ENCODE peak calls at places on chromosomes 2 and 18, in five cellular contexts. One of them, this sample, is unnamed.

GRCh38 chr2:233033672-233034071 is 1.2 kb downstream of the NEU2 start:
- DNase-seq in GM10248: no peak
- DNase-seq in A549: no peak
- DNase-seq in cardiac fibroblast: no peak
- DNase-seq in CD4-positive, alpha-beta T cell: no peak
- DNase-seq in this sample: no peak

GRCh38 chr2:239009001-239009961 is 161.4 kb downstream of the TWIST2 start:
- DNase-seq in GM10248: no peak
- DNase-seq in cardiac fibroblast: no peak
- DNase-seq in A549: no peak
- DNase-seq in CD4-positive, alpha-beta T cell: no peak
- DNase-seq in this sample: no peak

GRCh38 chr18:21191596-21192307 is 50.3 kb upstream of the GREB1L start:
- DNase-seq in GM10248: no peak
- DNase-seq in A549: peak; percentile 67
- DNase-seq in cardiac fibroblast: peak; percentile 66
- DNase-seq in CD4-positive, alpha-beta T cell: no peak
- DNase-seq in this sample: no peak

GRCh38 chr2:1936411-1936980 is 192.2 kb upstream of the PXDN start:
- DNase-seq in CD4-positive, alpha-beta T cell: no peak
- DNase-seq in cardiac fibroblast: no peak
- DNase-seq in GM10248: no peak
- DNase-seq in A549: no peak
- DNase-seq in this sample: no peak

GRCh38 chr2:64354857-64355680 is 98.9 kb upstream of the LGALSL start:
- DNase-seq in CD4-positive, alpha-beta T cell: no peak
- DNase-seq in A549: peak; percentile 70
- DNase-seq in GM10248: no peak
- DNase-seq in cardiac fibroblast: peak; percentile 62
- DNase-seq in this sample: no peak

GRCh38 chr2:189179607-189179979 is at the start of gene COL5A2:
- DNase-seq in GM10248: no peak
- DNase-seq in cardiac fibroblast: peak; percentile 96
- DNase-seq in CD4-positive, alpha-beta T cell: no peak
- DNase-seq in A549: peak; percentile 86
- DNase-seq in this sample: no peak

GRCh38 chr2:229193281-229193680 is 77.8 kb downstream of the PID1 start:
- DNase-seq in CD4-positive, alpha-beta T cell: no peak
- DNase-seq in A549: no peak
- DNase-seq in cardiac fibroblast: no peak
- DNase-seq in GM10248: no peak
- DNase-seq in this sample: no peak

GRCh38 chr2:158741631-158742030 is 53.5 kb upstream of the DAPL1 start:
- DNase-seq in CD4-positive, alpha-beta T cell: no peak
- DNase-seq in A549: no peak
- DNase-seq in cardiac fibroblast: no peak
- DNase-seq in GM10248: no peak
- DNase-seq in this sample: no peak

GRCh38 chr2:111054791-111055627 is 65.7 kb upstream of the BCL2L11 start:
- DNase-seq in cardiac fibroblast: no peak
- DNase-seq in GM10248: peak; percentile 80
- DNase-seq in CD4-positive, alpha-beta T cell: no peak
- DNase-seq in A549: no peak
- DNase-seq in this sample: peak; percentile 77

GRCh38 chr2:189297446-189297845 is 117.9 kb upstream of the COL5A2 start:
- DNase-seq in CD4-positive, alpha-beta T cell: no peak
- DNase-seq in A549: no peak
- DNase-seq in cardiac fibroblast: peak; percentile 70
- DNase-seq in GM10248: no peak
- DNase-seq in this sample: no peak

GRCh38 chr2:202114798-202115197 is 41.7 kb downstream of the KIAA2012 start:
- DNase-seq in A549: no peak
- DNase-seq in GM10248: no peak
- DNase-seq in CD4-positive, alpha-beta T cell: no peak
- DNase-seq in cardiac fibroblast: peak; percentile 25
- DNase-seq in this sample: no peak

GRCh38 chr18:46399276-46399675 is 257.7 kb downstream of the LOXHD1 start:
- DNase-seq in GM10248: no peak
- DNase-seq in cardiac fibroblast: no peak
- DNase-seq in CD4-positive, alpha-beta T cell: no peak
- DNase-seq in A549: no peak
- DNase-seq in this sample: no peak

GRCh38 chr18:67133669-67134068 is 382.9 kb downstream of the DSEL start:
- DNase-seq in cardiac fibroblast: no peak
- DNase-seq in CD4-positive, alpha-beta T cell: no peak
- DNase-seq in A549: no peak
- DNase-seq in GM10248: no peak
- DNase-seq in this sample: no peak

GRCh38 chr2:159903404-159904126 is 105.6 kb upstream of the CD302 start:
- DNase-seq in A549: no peak
- DNase-seq in GM10248: peak; percentile 36
- DNase-seq in cardiac fibroblast: peak; percentile 25
- DNase-seq in CD4-positive, alpha-beta T cell: peak; percentile 47
- DNase-seq in this sample: peak; percentile 39

GRCh38 chr2:231923951-231924888 is 2.0 kb downstream of the NPPC start:
- DNase-seq in CD4-positive, alpha-beta T cell: no peak
- DNase-seq in GM10248: peak; percentile 15
- DNase-seq in A549: no peak
- DNase-seq in cardiac fibroblast: no peak
- DNase-seq in this sample: no peak

GRCh38 chr2:208182835-208183234 is 7.0 kb downstream of the C2orf80 start:
- DNase-seq in CD4-positive, alpha-beta T cell: no peak
- DNase-seq in cardiac fibroblast: no peak
- DNase-seq in A549: no peak
- DNase-seq in GM10248: no peak
- DNase-seq in this sample: no peak

GRCh38 chr2:38178142-38178541 is 102.2 kb upstream of the CYP1B1 start:
- DNase-seq in cardiac fibroblast: peak; percentile 95
- DNase-seq in CD4-positive, alpha-beta T cell: no peak
- DNase-seq in GM10248: no peak
- DNase-seq in A549: no peak
- DNase-seq in this sample: no peak

GRCh38 chr2:120694034-120694433 is 41.6 kb upstream of the GLI2 start:
- DNase-seq in CD4-positive, alpha-beta T cell: no peak
- DNase-seq in cardiac fibroblast: no peak
- DNase-seq in A549: no peak
- DNase-seq in GM10248: no peak
- DNase-seq in this sample: no peak

GRCh38 chr18:59096098-59096779 is 43.4 kb upstream of the SEC11C start:
- DNase-seq in A549: no peak
- DNase-seq in GM10248: no peak
- DNase-seq in cardiac fibroblast: no peak
- DNase-seq in CD4-positive, alpha-beta T cell: no peak
- DNase-seq in this sample: no peak

GRCh38 chr2:177897278-177897677 is 175.3 kb downstream of the PDE11A start:
- DNase-seq in cardiac fibroblast: no peak
- DNase-seq in CD4-positive, alpha-beta T cell: no peak
- DNase-seq in GM10248: no peak
- DNase-seq in A549: no peak
- DNase-seq in this sample: no peak

GRCh38 chr2:193103064-193103463 is 908.3 kb upstream of the TMEFF2 start:
- DNase-seq in A549: peak; percentile 24
- DNase-seq in GM10248: no peak
- DNase-seq in cardiac fibroblast: peak; percentile 11
- DNase-seq in CD4-positive, alpha-beta T cell: no peak
- DNase-seq in this sample: no peak

GRCh38 chr2:168338292-168338691 is 90.9 kb upstream of the STK39 start:
- DNase-seq in CD4-positive, alpha-beta T cell: no peak
- DNase-seq in GM10248: no peak
- DNase-seq in cardiac fibroblast: no peak
- DNase-seq in A549: no peak
- DNase-seq in this sample: no peak

GRCh38 chr2:209685340-209685739 is 86.3 kb upstream of the UNC80 start:
- DNase-seq in cardiac fibroblast: no peak
- DNase-seq in GM10248: no peak
- DNase-seq in CD4-positive, alpha-beta T cell: no peak
- DNase-seq in A549: no peak
- DNase-seq in this sample: no peak

DNA sequence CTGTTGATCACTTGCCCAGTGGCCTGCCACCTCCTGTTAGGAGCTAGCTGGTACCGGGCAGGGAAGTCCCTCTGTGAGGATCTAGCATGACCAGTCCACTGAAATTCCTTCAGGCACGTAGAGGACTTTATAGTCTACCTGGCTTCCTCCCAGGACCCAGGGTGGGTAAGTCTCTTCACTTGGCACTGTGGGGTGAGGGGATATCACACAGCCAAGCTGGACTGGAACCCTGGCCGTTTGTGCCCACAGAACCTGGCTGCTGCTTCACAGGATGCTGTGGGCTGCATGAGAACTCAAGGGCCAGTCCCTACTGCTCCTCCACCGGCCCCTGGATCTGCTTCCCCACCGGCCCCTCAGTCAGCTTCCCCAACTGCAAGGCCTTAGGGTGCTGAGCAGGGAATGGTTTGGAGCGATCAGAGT is 35.8 kb downstream of the HS1BP3 start:
- DNase-seq in GM10248: no peak
- DNase-seq in A549: no peak
- DNase-seq in CD4-positive, alpha-beta T cell: no peak
- DNase-seq in cardiac fibroblast: no peak
- DNase-seq in this sample: no peak
- TF ChIP-seq CTCF in GM10248: no peak
- TF ChIP-seq CTCF in A549: no peak
- TF ChIP-seq CTCF in CD4-positive, alpha-beta T cell: no peak
- TF ChIP-seq CTCF in cardiac fibroblast: no peak
- TF ChIP-seq CTCF in this sample: no peak

GRCh38 chr2:235113854-235114253 is 162.0 kb downstream of the SH3BP4 start:
- DNase-seq in A549: no peak
- DNase-seq in CD4-positive, alpha-beta T cell: no peak
- DNase-seq in GM10248: no peak
- DNase-seq in cardiac fibroblast: no peak
- DNase-seq in this sample: no peak
- TF ChIP-seq CTCF in A549: no peak
- TF ChIP-seq CTCF in CD4-positive, alpha-beta T cell: no peak
- TF ChIP-seq CTCF in GM10248: no peak
- TF ChIP-seq CTCF in cardiac fibroblast: no peak
- TF ChIP-seq CTCF in this sample: no peak

DNA sequence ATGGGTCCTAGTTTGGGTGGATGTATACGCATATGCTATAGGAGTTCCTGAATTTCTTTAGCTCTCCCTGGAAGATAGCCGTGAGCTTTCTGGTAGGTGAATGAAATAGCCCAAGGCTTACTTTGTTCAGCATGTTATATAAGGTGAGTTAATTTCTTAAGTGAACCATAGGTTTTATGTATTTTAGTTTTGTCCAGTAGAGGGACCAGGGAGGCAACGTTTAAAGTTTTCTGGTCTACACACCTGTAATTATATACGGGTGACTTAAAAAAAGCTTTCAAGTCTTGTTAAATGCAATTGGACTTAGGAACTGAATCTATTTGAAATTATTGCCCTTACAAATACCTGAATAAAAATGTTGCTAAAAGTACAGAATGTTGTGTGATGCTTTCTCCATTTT is 402.5 kb upstream of the DDX18 start:
- DNase-seq in cardiac fibroblast: no peak
- DNase-seq in CD4-positive, alpha-beta T cell: no peak
- DNase-seq in GM10248: no peak
- DNase-seq in A549: no peak
- DNase-seq in this sample: no peak
- TF ChIP-seq CTCF in cardiac fibroblast: no peak
- TF ChIP-seq CTCF in CD4-positive, alpha-beta T cell: no peak
- TF ChIP-seq CTCF in GM10248: no peak
- TF ChIP-seq CTCF in A549: no peak
- TF ChIP-seq CTCF in this sample: no peak

GRCh38 chr18:36415606-36416005 is 118.1 kb downstream of the FHOD3 start:
- DNase-seq in GM10248: no peak
- DNase-seq in CD4-positive, alpha-beta T cell: no peak
- DNase-seq in A549: no peak
- DNase-seq in cardiac fibroblast: peak; percentile 10
- DNase-seq in this sample: no peak

GRCh38 chr18:36409779-36410178 is 112.3 kb downstream of the FHOD3 start:
- DNase-seq in cardiac fibroblast: no peak
- DNase-seq in GM10248: no peak
- DNase-seq in CD4-positive, alpha-beta T cell: no peak
- DNase-seq in A549: no peak
- DNase-seq in this sample: no peak

GRCh38 chr18:36410346-36410745 is 112.8 kb downstream of the FHOD3 start:
- DNase-seq in A549: no peak
- DNase-seq in cardiac fibroblast: no peak
- DNase-seq in CD4-positive, alpha-beta T cell: no peak
- DNase-seq in GM10248: no peak
- DNase-seq in this sample: no peak

GRCh38 chr18:36411745-36412168 is 114.2 kb downstream of the FHOD3 start:
- DNase-seq in CD4-positive, alpha-beta T cell: no peak
- DNase-seq in GM10248: no peak
- DNase-seq in cardiac fibroblast: peak; percentile 37
- DNase-seq in A549: peak; percentile 42
- DNase-seq in this sample: no peak

DNA sequence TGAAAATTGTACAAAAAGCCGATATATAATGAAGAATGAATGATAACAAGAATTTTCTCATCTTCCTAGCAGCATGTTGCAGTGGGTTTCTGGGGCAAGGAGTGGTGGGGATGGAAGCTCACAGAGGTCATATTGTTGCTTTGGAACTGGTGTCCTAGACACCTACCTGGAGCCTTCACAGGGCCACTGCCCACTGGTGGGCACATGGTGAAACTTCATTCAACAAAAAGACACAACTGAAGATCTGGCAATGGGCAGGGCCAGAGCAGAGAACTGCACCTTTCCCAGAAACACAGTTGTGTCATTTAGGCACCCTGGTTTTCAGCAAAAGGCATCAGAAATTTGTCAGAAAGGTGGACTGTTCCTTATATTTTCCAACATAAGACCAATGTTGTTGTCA is 115.3 kb downstream of the FHOD3 start:
- DNase-seq in A549: peak; percentile 40
- DNase-seq in GM10248: no peak
- DNase-seq in CD4-positive, alpha-beta T cell: no peak
- DNase-seq in cardiac fibroblast: peak; percentile 28
- DNase-seq in this sample: no peak
- TF ChIP-seq CTCF in A549: no peak
- TF ChIP-seq CTCF in GM10248: peak; percentile 11
- TF ChIP-seq CTCF in CD4-positive, alpha-beta T cell: no peak
- TF ChIP-seq CTCF in cardiac fibroblast: peak; percentile 63
- TF ChIP-seq CTCF in this sample: no peak

GRCh38 chr18:54641734-54642133 is 50.7 kb downstream of the DYNAP start:
- DNase-seq in A549: no peak
- DNase-seq in GM10248: no peak
- DNase-seq in CD4-positive, alpha-beta T cell: no peak
- DNase-seq in cardiac fibroblast: no peak
- DNase-seq in this sample: no peak

DNA sequence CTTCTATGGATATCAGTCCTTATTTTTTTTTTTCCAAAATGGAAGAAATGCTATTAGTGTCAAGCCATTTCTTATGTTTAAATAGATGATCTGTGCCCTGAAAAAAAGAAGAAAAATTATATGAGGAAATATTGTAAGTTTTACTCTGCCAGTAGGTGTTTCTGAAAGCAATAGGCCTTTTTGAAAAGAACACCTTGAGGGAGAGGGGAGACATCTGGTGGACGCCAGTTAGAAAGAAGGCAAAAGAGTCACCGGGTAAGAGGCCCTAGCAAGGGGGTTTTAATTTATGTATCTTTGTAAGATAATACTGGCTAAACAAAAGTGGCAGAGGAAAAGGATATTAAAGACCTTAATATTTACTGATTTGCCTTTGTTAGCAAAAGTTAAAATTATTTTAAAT is 56.1 kb downstream of the DYNAP start:
- DNase-seq in CD4-positive, alpha-beta T cell: no peak
- DNase-seq in cardiac fibroblast: peak; percentile 29
- DNase-seq in GM10248: no peak
- DNase-seq in A549: peak; percentile 48
- DNase-seq in this sample: peak; percentile 18
- TF ChIP-seq CTCF in CD4-positive, alpha-beta T cell: no peak
- TF ChIP-seq CTCF in cardiac fibroblast: peak; percentile 38
- TF ChIP-seq CTCF in GM10248: no peak
- TF ChIP-seq CTCF in A549: peak; percentile 50
- TF ChIP-seq CTCF in this sample: peak; percentile 26

This sample was measured in GM13976.